ENCODE peak calls at places on chromosomes 4 and X, in six cellular contexts. M is IMR-90, S is right lobe of liver, Q is HCT116, D is heart left ventricle, Y is GM12878. E is an unnamed sample.

GRCh38 chr4:183444953-183445543 is 612 bp downstream of the CDKN2AIP start:
- DNase-seq in Q (no peak), S (no peak), Y (no peak), D (peak), M (no peak), E (peak)

GRCh38 chr4:142285222-142285583 is 560.9 kb downstream of the INPP4B start:
- DNase-seq in S (no peak), M (no peak), D (no peak), Q (no peak), Y (no peak), E (no peak)

GRCh38 chr4:12379191-12379590 is 950.5 kb upstream of the HS3ST1 start:
- DNase-seq in D (no peak), M (no peak), Y (no peak), Q (no peak), S (no peak), E (no peak)

GRCh38 chr4:73721901-73722300 is 18.5 kb upstream of the CXCL8 start:
- DNase-seq in D (no peak), S (no peak), Q (no peak), M (peak), Y (no peak), E (no peak)

GRCh38 chrX:17967888-17968287 is 106.8 kb upstream of the RAI2 start:
- DNase-seq in S (peak), M (no peak), D (no peak), Y (no peak), Q (no peak), E (no peak)

GRCh38 chrX:84469226-84469625 is 33.0 kb downstream of the HDX start:
- DNase-seq in Q (no peak), M (peak), D (no peak), S (no peak), Y (no peak), E (no peak)

GRCh38 chr4:793941-794621 is 31.8 kb downstream of the CPLX1 start:
- DNase-seq in M (peak), D (no peak), Y (no peak), S (no peak), Q (no peak), E (peak)

GRCh38 chrX:16528620-16529019 is 121.3 kb upstream of the S100G start:
- DNase-seq in D (no peak), S (no peak), M (no peak), Y (no peak), Q (no peak), E (no peak)

GRCh38 chr4:91198951-91199350 is 1071.8 kb downstream of the CCSER1 start:
- DNase-seq in Q (no peak), M (no peak), D (no peak), Y (no peak), S (no peak), E (no peak)

GRCh38 chr4:148116264-148116663 is 325.9 kb downstream of the NR3C2 start:
- DNase-seq in D (no peak), M (peak), Y (no peak), S (no peak), Q (no peak), E (peak)

GRCh38 chrX:9500584-9500983 is 35.7 kb downstream of the TBL1X start:
- DNase-seq in M (no peak), Y (no peak), D (no peak), Q (no peak), S (no peak), E (no peak)

GRCh38 chr4:89558147-89558546 is 250.5 kb upstream of the GPRIN3 start:
- DNase-seq in D (no peak), Y (no peak), S (no peak), M (no peak), Q (peak), E (no peak)

GRCh38 chr4:7647932-7648812 is 213.4 kb upstream of the PSAPL1 start:
- DNase-seq in D (no peak), Q (no peak), Y (no peak), M (peak), S (no peak), E (no peak)

GRCh38 chr4:175646802-175647201 is 165.3 kb downstream of the GPM6A start:
- DNase-seq in M (no peak), S (no peak), Q (no peak), D (no peak), Y (no peak), E (no peak)

GRCh38 chr4:37304612-37305011 is 60.1 kb downstream of the NWD2 start:
- DNase-seq in Y (no peak), D (no peak), Q (no peak), S (no peak), M (no peak), E (no peak)

GRCh38 chr4:56643596-56643995 is 37.5 kb downstream of the HOPX start:
- DNase-seq in Y (no peak), D (no peak), S (no peak), M (no peak), Q (no peak), E (no peak)
- TF ChIP-seq POLR2A in Y (no peak), D (no peak), S (no peak), M (no peak), Q (no peak), E (no peak)

GRCh38 chr4:2418652-2419571 is at the start of gene CFAP99:
- DNase-seq in Y (peak), Q (peak), S (peak), M (peak), D (peak), E (peak)
- H3K27ac ChIP-seq in Y (no peak), Q (peak), S (no peak), M (no peak), D (no peak), E (peak)

GRCh38 chrX:42450228-42450627 is 327.7 kb downstream of the PPP1R2C start:
- DNase-seq in Y (no peak), S (no peak), M (no peak), D (no peak), Q (no peak), E (no peak)
- TF ChIP-seq POLR2A in Y (no peak), S (no peak), M (no peak), D (no peak), Q (no peak), E (no peak)

DNA sequence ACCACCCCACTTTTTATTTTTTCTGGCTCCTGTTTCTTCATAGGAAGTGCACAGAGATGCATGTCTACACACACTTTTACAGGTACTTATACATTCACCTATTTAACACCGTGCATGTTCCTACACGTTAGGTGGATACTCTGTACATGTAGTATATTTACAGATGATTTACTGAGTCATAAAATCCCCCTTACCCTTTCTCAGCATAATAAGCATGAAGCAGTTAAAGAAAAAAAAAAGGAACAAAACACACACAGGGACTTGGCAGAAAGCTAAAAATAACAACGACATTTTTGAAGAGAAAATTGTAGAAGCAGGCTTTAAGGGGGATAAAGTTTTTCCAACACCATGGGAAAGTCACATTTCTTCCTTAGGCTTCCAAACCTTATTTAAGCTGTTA is 96.4 kb upstream of the IQCM start:
- DNase-seq in M (no peak), Q (no peak), D (no peak), Y (no peak), S (no peak), E (no peak)
- H3K27ac ChIP-seq in M (no peak), Q (no peak), D (no peak), Y (no peak), S (no peak), E (no peak)

GRCh38 chrX:80808160-80808735 is 1.4 kb downstream of the BRWD3 start:
- DNase-seq in M (peak), D (peak), Q (peak), Y (peak), S (peak), E (peak)
- TF ChIP-seq POLR2A in M (no peak), D (no peak), Q (no peak), Y (no peak), S (no peak), E (no peak)

GRCh38 chr4:44984083-44984482 is 257.7 kb upstream of the GNPDA2 start:
- DNase-seq in M (no peak), S (no peak), Q (no peak), D (no peak), Y (no peak), E (no peak)

GRCh38 chr4:44988011-44988410 is 261.7 kb upstream of the GNPDA2 start:
- DNase-seq in M (no peak), Q (no peak), D (peak), S (no peak), Y (no peak), E (no peak)

GRCh38 chr4:44985152-44985551 is 258.8 kb upstream of the GNPDA2 start:
- DNase-seq in M (no peak), S (no peak), Q (no peak), D (no peak), Y (no peak), E (no peak)

GRCh38 chr4:44985938-44986337 is 259.6 kb upstream of the GNPDA2 start:
- DNase-seq in M (no peak), Q (no peak), Y (no peak), S (no peak), D (no peak), E (no peak)
- H3K27ac ChIP-seq in M (no peak), Q (no peak), Y (no peak), S (no peak), D (no peak), E (no peak)

GRCh38 chrX:65997978-65998717 is 41.7 kb downstream of the VSIG4 start:
- DNase-seq in S (no peak), Y (no peak), Q (no peak), D (no peak), M (no peak), E (no peak)
- TF ChIP-seq POLR2A in S (no peak), Y (no peak), Q (no peak), D (no peak), M (no peak), E (no peak)

GRCh38 chr4:143355540-143356217 is 19.0 kb downstream of the GAB1 start:
- DNase-seq in S (no peak), Y (no peak), M (peak), Q (no peak), D (no peak), E (no peak)
- H3K27ac ChIP-seq in S (no peak), Y (no peak), M (peak), Q (no peak), D (peak), E (no peak)

DNA sequence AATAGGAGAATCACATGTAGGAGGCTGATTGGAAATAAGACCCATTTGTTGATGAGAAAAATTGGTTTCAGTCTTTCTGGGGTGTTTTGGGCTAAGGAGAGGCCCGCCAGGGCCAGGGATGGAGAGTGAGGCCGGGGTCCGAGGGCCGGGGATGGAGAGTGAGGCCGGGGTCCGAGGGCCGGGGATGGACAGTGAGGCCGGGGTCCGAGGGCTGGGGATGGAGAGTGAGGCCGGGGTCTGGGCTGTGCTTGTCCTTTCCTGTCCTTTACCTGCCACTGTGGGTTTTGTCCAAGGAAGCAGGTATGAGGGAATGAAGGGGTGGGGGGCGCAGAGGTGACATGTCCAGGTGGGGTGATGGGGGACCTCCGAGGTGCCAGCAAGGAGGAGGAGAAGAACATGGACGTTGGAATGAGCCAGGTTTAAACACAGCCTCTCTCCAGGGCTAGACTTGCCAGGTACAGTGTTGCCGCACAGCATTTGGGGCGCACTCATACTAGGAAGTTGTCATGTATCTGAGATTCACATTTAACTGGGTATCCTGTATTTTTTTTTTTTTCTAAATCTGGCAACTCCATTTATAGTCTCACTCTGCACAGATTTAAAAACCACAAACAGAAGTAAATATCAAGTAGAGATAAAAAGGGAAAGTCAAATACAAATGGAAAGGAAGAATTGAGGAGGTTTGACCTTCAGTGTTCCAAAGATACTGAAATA is 8.8 kb downstream of the RGS12 start:
- DNase-seq in Q (no peak), Y (no peak), M (no peak), S (peak), D (no peak), E (no peak)
- TF ChIP-seq POLR2A in Q (no peak), Y (no peak), M (no peak), S (no peak), D (no peak), E (no peak)